ENCODE peak calls at places on chromosomes 16 and 17, in four cellular contexts. N, C, A and D are unnamed samples.

GRCh38 chr16:68503334-68503733 is 35.8 kb upstream of the ZFP90 start:
- DNase-seq in N (peak; percentile 21), C (no peak), A (no peak), D (no peak)

GRCh38 chr17:74785096-74785980 is 9.2 kb upstream of the NAT9 start:
- DNase-seq in N (no peak), C (no peak), A (no peak), D (no peak)

GRCh38 chr17:62800580-62800979 is 7.5 kb downstream of the MARCHF10 start:
- DNase-seq in N (peak; percentile 63), C (no peak), A (no peak), D (peak; percentile 36)

GRCh38 chr17:79800325-79801155 is 3.7 kb upstream of the CBX8 start:
- DNase-seq in N (peak; percentile 39), C (no peak), A (no peak), D (peak; percentile 54)

GRCh38 chr16:1941162-1941923 is 1.7 kb downstream of the MSRB1 start:
- DNase-seq in N (no peak), C (no peak), A (no peak), D (no peak)

GRCh38 chr16:9500872-9501271 is 409.4 kb downstream of the HAPSTR1 start:
- DNase-seq in N (no peak), C (no peak), A (no peak), D (no peak)

GRCh38 chr16:3188925-3189825 is 1.2 kb downstream of the OR1F1 start:
- DNase-seq in N (peak; percentile 59), C (no peak), A (no peak), D (peak; percentile 50)

GRCh38 chr17:80637286-80637703 is 92.7 kb downstream of the RPTOR start:
- DNase-seq in N (no peak), C (no peak), A (no peak), D (no peak)

GRCh38 chr16:71474864-71475263 is 12.8 kb upstream of the ZNF23 start:
- DNase-seq in N (peak; percentile 92), C (no peak), A (no peak), D (peak; percentile 63)